ENCODE peak calls at places on chromosomes 4 and X, in five cellular contexts. E is foreskin fibroblast, F is NCI-H524, M is HCT116, R is WERI-Rb-1. J is an unnamed sample.

GRCh38 chrX:41590641-41591040 is 98.1 kb upstream of the GPR34 start:
- DNase-seq in E (no peak), F (no peak), M (no peak), R (no peak), J (no peak)

GRCh38 chrX:4320436-4320947 is 607.0 kb upstream of the PRKX start:
- DNase-seq in E (no peak), F (no peak), M (no peak), R (no peak), J (no peak)

GRCh38 chrX:37350034-37350365 is 836 bp downstream of the PRRG1 start:
- DNase-seq in E (peak), F (peak), M (no peak), R (no peak), J (peak)

GRCh38 chr4:109588176-109588575 is 28.1 kb downstream of the MCUB start:
- DNase-seq in E (no peak), F (no peak), M (no peak), R (no peak), J (no peak)

GRCh38 chrX:77742788-77743476 is 43.1 kb downstream of the ATRX start:
- DNase-seq in E (peak), F (no peak), M (no peak), R (peak), J (peak)

GRCh38 chrX:148811236-148811635 is 310.8 kb downstream of the AFF2 start:
- DNase-seq in E (no peak), F (no peak), M (no peak), R (no peak), J (no peak)

GRCh38 chr4:113869743-113870375 is 108.3 kb upstream of the CAMK2D start:
- DNase-seq in E (peak), F (no peak), M (peak), R (no peak), J (no peak)

GRCh38 chr4:40309250-40309774 is 25.8 kb upstream of the CHRNA9 start:
- DNase-seq in E (peak), F (no peak), M (peak), R (peak), J (no peak)

GRCh38 chr4:87732033-87732770 is 67.2 kb upstream of the IBSP start:
- DNase-seq in E (no peak), F (no peak), M (no peak), R (no peak), J (no peak)

GRCh38 chr4:127783026-127783769 is 1.1 kb downstream of the HSPA4L start:
- DNase-seq in E (peak), F (no peak), M (peak), R (peak), J (peak)

GRCh38 chrX:154805696-154806091 is 409 bp upstream of the MPP1 start:
- DNase-seq in E (peak), F (no peak), M (no peak), R (no peak), J (no peak)

GRCh38 chr4:123587983-123588494 is 191.4 kb downstream of the SPRY1 start:
- DNase-seq in E (peak), F (no peak), M (peak), R (no peak), J (no peak)

GRCh38 chr4:38177792-38178665 is 217.8 kb downstream of the PTTG2 start:
- DNase-seq in E (no peak), F (peak), M (no peak), R (no peak), J (peak)

GRCh38 chr4:11223261-11223660 is 205.4 kb downstream of the HS3ST1 start:
- DNase-seq in E (no peak), F (no peak), M (no peak), R (no peak), J (no peak)

GRCh38 chr4:25075851-25076250 is 45.1 kb upstream of the LGI2 start:
- DNase-seq in E (no peak), F (no peak), M (no peak), R (peak), J (no peak)

GRCh38 chr4:53622739-53623151 is 31.5 kb upstream of the LNX1 start:
- DNase-seq in E (peak), F (no peak), M (no peak), R (no peak), J (no peak)

GRCh38 chrX:44244008-44244407 is 99.5 kb downstream of the EFHC2 start:
- DNase-seq in E (peak), F (no peak), M (peak), R (no peak), J (peak)

GRCh38 chrX:40176979-40177430 is 79.2 kb upstream of the BCOR start:
- DNase-seq in E (no peak), F (no peak), M (no peak), R (peak), J (no peak)

GRCh38 chr4:7823416-7823824 is 116.2 kb downstream of the AFAP1 start:
- DNase-seq in E (no peak), F (peak), M (no peak), R (peak), J (peak)

GRCh38 chr4:94540476-94540875 is 88.7 kb downstream of the PDLIM5 start:
- DNase-seq in E (no peak), F (no peak), M (no peak), R (no peak), J (no peak)

GRCh38 chr4:3372933-3373465 is 68.8 kb upstream of the HGFAC start:
- DNase-seq in E (no peak), F (no peak), M (no peak), R (no peak), J (no peak)

GRCh38 chrX:72305286-72306084 is at the start of gene CITED1:
- DNase-seq in E (no peak), F (peak), M (no peak), R (peak), J (peak)

GRCh38 chr4:123893746-123894095 is 497.1 kb downstream of the SPRY1 start:
- DNase-seq in E (peak), F (no peak), M (no peak), R (no peak), J (no peak)

GRCh38 chrX:70437011-70437410 is 7.6 kb upstream of the DLG3 start:
- DNase-seq in E (no peak), F (no peak), M (no peak), R (no peak), J (no peak)

GRCh38 chrX:138037548-138037947 is 471.6 kb downstream of the ZIC3 start:
- DNase-seq in E (no peak), F (no peak), M (no peak), R (no peak), J (no peak)

GRCh38 chrX:131264053-131264452 is 25.1 kb downstream of the IGSF1 start:
- DNase-seq in E (no peak), F (peak), M (no peak), R (no peak), J (peak)

J was measured in NCI-H82.